ENCODE peak calls at places on chromosomes 13 and 19, in five cellular contexts. One of them, this sample, is unnamed.

GRCh38 chr13:29817604-29818378 is 32.6 kb downstream of the UBL3 start:
- DNase-seq in transverse colon: no peak
- DNase-seq in mammary epithelial cell: no peak
- DNase-seq in fibroblast of villous mesenchyme: no peak
- DNase-seq in heart left ventricle: no peak
- DNase-seq in this sample: no peak

GRCh38 chr13:80336335-80336734 is 4.6 kb downstream of the SPRY2 start:
- DNase-seq in transverse colon: no peak
- DNase-seq in mammary epithelial cell: peak
- DNase-seq in fibroblast of villous mesenchyme: peak
- DNase-seq in heart left ventricle: no peak
- DNase-seq in this sample: peak

GRCh38 chr13:47399599-47399998 is 502.7 kb upstream of the HTR2A start:
- DNase-seq in transverse colon: no peak
- DNase-seq in mammary epithelial cell: no peak
- DNase-seq in fibroblast of villous mesenchyme: no peak
- DNase-seq in heart left ventricle: no peak
- DNase-seq in this sample: no peak

GRCh38 chr13:28794370-28794769 is 25.8 kb upstream of the MTUS2 start:
- DNase-seq in transverse colon: no peak
- DNase-seq in mammary epithelial cell: no peak
- DNase-seq in fibroblast of villous mesenchyme: peak
- DNase-seq in heart left ventricle: no peak
- DNase-seq in this sample: no peak

GRCh38 chr13:46903748-46904147 is 6.9 kb upstream of the HTR2A start:
- DNase-seq in transverse colon: no peak
- DNase-seq in mammary epithelial cell: peak
- DNase-seq in fibroblast of villous mesenchyme: peak
- DNase-seq in heart left ventricle: no peak
- DNase-seq in this sample: peak

GRCh38 chr13:43074824-43075510 is 51.6 kb downstream of the DNAJC15 start:
- DNase-seq in transverse colon: no peak
- DNase-seq in mammary epithelial cell: no peak
- DNase-seq in fibroblast of villous mesenchyme: no peak
- DNase-seq in heart left ventricle: no peak
- DNase-seq in this sample: no peak

GRCh38 chr19:55647732-55648656 is at the start of gene CCDC106:
- DNase-seq in transverse colon: peak
- DNase-seq in mammary epithelial cell: peak
- DNase-seq in fibroblast of villous mesenchyme: peak
- DNase-seq in heart left ventricle: peak
- DNase-seq in this sample: peak

GRCh38 chr19:16104722-16105121 is 7.0 kb upstream of the RAB8A start:
- DNase-seq in transverse colon: no peak
- DNase-seq in mammary epithelial cell: no peak
- DNase-seq in fibroblast of villous mesenchyme: no peak
- DNase-seq in heart left ventricle: no peak
- DNase-seq in this sample: peak

GRCh38 chr19:10471909-10472308 is 31.2 kb downstream of the KEAP1 start:
- DNase-seq in transverse colon: no peak
- DNase-seq in mammary epithelial cell: peak
- DNase-seq in fibroblast of villous mesenchyme: peak
- DNase-seq in heart left ventricle: no peak
- DNase-seq in this sample: peak

GRCh38 chr13:40383922-40384321 is 282.5 kb downstream of the FOXO1 start:
- DNase-seq in transverse colon: no peak
- DNase-seq in mammary epithelial cell: no peak
- DNase-seq in fibroblast of villous mesenchyme: no peak
- DNase-seq in heart left ventricle: no peak
- DNase-seq in this sample: no peak

GRCh38 chr19:32258167-32258566 is 87.2 kb upstream of the ZNF507 start:
- DNase-seq in transverse colon: no peak
- DNase-seq in mammary epithelial cell: no peak
- DNase-seq in fibroblast of villous mesenchyme: no peak
- DNase-seq in heart left ventricle: no peak
- DNase-seq in this sample: no peak

GRCh38 chr19:38815059-38816001 is 2.6 kb upstream of the LGALS4 start:
- DNase-seq in transverse colon: peak
- DNase-seq in mammary epithelial cell: no peak
- DNase-seq in fibroblast of villous mesenchyme: no peak
- DNase-seq in heart left ventricle: no peak
- DNase-seq in this sample: no peak

GRCh38 chr19:23377276-23377675 is 18.0 kb downstream of the ZNF91 start:
- DNase-seq in transverse colon: no peak
- DNase-seq in mammary epithelial cell: no peak
- DNase-seq in fibroblast of villous mesenchyme: no peak
- DNase-seq in heart left ventricle: no peak
- DNase-seq in this sample: no peak

GRCh38 chr13:94858856-94859811 is 146.8 kb upstream of the SOX21 start:
- DNase-seq in transverse colon: peak
- DNase-seq in mammary epithelial cell: no peak
- DNase-seq in fibroblast of villous mesenchyme: peak
- DNase-seq in heart left ventricle: peak
- DNase-seq in this sample: peak

GRCh38 chr19:2722541-2723344 is 1.6 kb upstream of the DIRAS1 start:
- DNase-seq in transverse colon: peak
- DNase-seq in mammary epithelial cell: peak
- DNase-seq in fibroblast of villous mesenchyme: peak
- DNase-seq in heart left ventricle: peak
- DNase-seq in this sample: peak

GRCh38 chr19:49889687-49890348 is 6.9 kb downstream of the IL4I1 start:
- DNase-seq in transverse colon: peak
- DNase-seq in mammary epithelial cell: peak
- DNase-seq in fibroblast of villous mesenchyme: peak
- DNase-seq in heart left ventricle: peak
- DNase-seq in this sample: peak

GRCh38 chr13:42680748-42681147 is 100.6 kb upstream of the FAM216B start:
- DNase-seq in transverse colon: no peak
- DNase-seq in mammary epithelial cell: no peak
- DNase-seq in fibroblast of villous mesenchyme: no peak
- DNase-seq in heart left ventricle: no peak
- DNase-seq in this sample: no peak

GRCh38 chr13:106101201-106101600 is 434.3 kb downstream of the EFNB2 start:
- DNase-seq in transverse colon: no peak
- DNase-seq in mammary epithelial cell: no peak
- DNase-seq in fibroblast of villous mesenchyme: no peak
- DNase-seq in heart left ventricle: no peak
- DNase-seq in this sample: no peak

GRCh38 chr19:17240062-17240854 is 5.5 kb downstream of the NR2F6 start:
- DNase-seq in transverse colon: peak
- DNase-seq in mammary epithelial cell: no peak
- DNase-seq in fibroblast of villous mesenchyme: no peak
- DNase-seq in heart left ventricle: no peak
- DNase-seq in this sample: no peak

GRCh38 chr13:96792736-96793444 is 201.4 kb downstream of the OXGR1 start:
- DNase-seq in transverse colon: no peak
- DNase-seq in mammary epithelial cell: no peak
- DNase-seq in fibroblast of villous mesenchyme: no peak
- DNase-seq in heart left ventricle: no peak
- DNase-seq in this sample: peak

GRCh38 chr13:89150362-89150761 is 1479.2 kb downstream of the SLITRK5 start:
- DNase-seq in transverse colon: no peak
- DNase-seq in mammary epithelial cell: no peak
- DNase-seq in fibroblast of villous mesenchyme: peak
- DNase-seq in heart left ventricle: no peak
- DNase-seq in this sample: no peak

GRCh38 chr19:18271433-18271841 is 2.8 kb downstream of the IQCN start:
- DNase-seq in transverse colon: no peak
- DNase-seq in mammary epithelial cell: no peak
- DNase-seq in fibroblast of villous mesenchyme: no peak
- DNase-seq in heart left ventricle: no peak
- DNase-seq in this sample: no peak

GRCh38 chr19:18274303-18274775 is at the start of gene IQCN:
- DNase-seq in transverse colon: peak
- DNase-seq in mammary epithelial cell: no peak
- DNase-seq in fibroblast of villous mesenchyme: peak
- DNase-seq in heart left ventricle: no peak
- DNase-seq in this sample: no peak

GRCh38 chr19:18278521-18279265 is 2.7 kb downstream of the JUND start:
- DNase-seq in transverse colon: peak
- DNase-seq in mammary epithelial cell: no peak
- DNase-seq in fibroblast of villous mesenchyme: peak
- DNase-seq in heart left ventricle: no peak
- DNase-seq in this sample: no peak

GRCh38 chr19:18273566-18274302 is 518 bp downstream of the IQCN start:
- DNase-seq in transverse colon: no peak
- DNase-seq in mammary epithelial cell: no peak
- DNase-seq in fibroblast of villous mesenchyme: no peak
- DNase-seq in heart left ventricle: no peak
- DNase-seq in this sample: no peak

DNA sequence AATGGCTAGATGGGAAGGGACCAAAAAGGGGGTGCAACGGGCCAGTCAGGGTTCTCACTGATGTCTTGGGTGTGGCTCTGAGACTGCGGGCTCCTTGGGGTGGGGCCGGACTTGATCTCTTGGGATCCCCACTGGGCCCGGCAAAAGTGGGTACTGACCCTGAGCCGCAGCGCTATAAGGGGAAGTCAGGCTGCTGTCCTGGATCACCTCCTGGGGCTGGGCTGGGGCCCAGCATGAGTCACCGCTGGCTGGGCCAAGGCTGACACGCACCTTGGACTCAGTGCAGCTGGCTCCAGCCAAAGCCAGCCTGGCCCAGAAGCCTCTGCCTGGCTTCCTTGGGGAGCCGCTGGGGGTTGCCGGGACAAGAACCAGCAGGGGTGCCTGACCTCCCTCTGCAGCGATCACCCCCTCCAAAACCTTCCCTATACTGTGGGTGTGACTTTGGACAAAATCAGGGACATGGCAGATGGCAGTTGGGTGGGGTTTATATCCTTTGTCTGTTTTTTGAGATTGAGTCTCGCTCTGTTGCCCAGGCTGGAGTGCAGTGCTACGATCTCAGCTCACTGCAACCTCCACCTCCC is 614 bp upstream of the IQCN start:
- DNase-seq in transverse colon: peak
- DNase-seq in mammary epithelial cell: peak
- DNase-seq in fibroblast of villous mesenchyme: peak
- DNase-seq in heart left ventricle: peak
- DNase-seq in this sample: peak
- H3K4me3 ChIP-seq in transverse colon: no peak
- H3K4me3 ChIP-seq in mammary epithelial cell: no peak
- H3K4me3 ChIP-seq in fibroblast of villous mesenchyme: peak
- H3K4me3 ChIP-seq in heart left ventricle: no peak
- H3K4me3 ChIP-seq in this sample: no peak

GRCh38 chr19:13797058-13797440 is 1.8 kb downstream of the ZSWIM4 start:
- DNase-seq in transverse colon: no peak
- DNase-seq in mammary epithelial cell: no peak
- DNase-seq in fibroblast of villous mesenchyme: no peak
- DNase-seq in heart left ventricle: no peak
- DNase-seq in this sample: no peak

GRCh38 chr19:13795595-13796300 is 505 bp downstream of the ZSWIM4 start:
- DNase-seq in transverse colon: no peak
- DNase-seq in mammary epithelial cell: peak
- DNase-seq in fibroblast of villous mesenchyme: no peak
- DNase-seq in heart left ventricle: peak
- DNase-seq in this sample: no peak

GRCh38 chr19:13797870-13798269 is 2.6 kb downstream of the ZSWIM4 start:
- DNase-seq in transverse colon: no peak
- DNase-seq in mammary epithelial cell: peak
- DNase-seq in fibroblast of villous mesenchyme: peak
- DNase-seq in heart left ventricle: no peak
- DNase-seq in this sample: peak

GRCh38 chr19:13794752-13795589 is at the start of gene ZSWIM4:
- DNase-seq in transverse colon: peak
- DNase-seq in mammary epithelial cell: peak
- DNase-seq in fibroblast of villous mesenchyme: peak
- DNase-seq in heart left ventricle: peak
- DNase-seq in this sample: peak

GRCh38 chr19:13796301-13797057 is 1.2 kb downstream of the ZSWIM4 start:
- DNase-seq in transverse colon: peak
- DNase-seq in mammary epithelial cell: peak
- DNase-seq in fibroblast of villous mesenchyme: peak
- DNase-seq in heart left ventricle: peak
- DNase-seq in this sample: peak
- TF ChIP-seq CTCF in transverse colon: no peak
- TF ChIP-seq CTCF in mammary epithelial cell: no peak
- TF ChIP-seq CTCF in fibroblast of villous mesenchyme: peak
- TF ChIP-seq CTCF in heart left ventricle: no peak
- TF ChIP-seq CTCF in this sample: peak

DNA sequence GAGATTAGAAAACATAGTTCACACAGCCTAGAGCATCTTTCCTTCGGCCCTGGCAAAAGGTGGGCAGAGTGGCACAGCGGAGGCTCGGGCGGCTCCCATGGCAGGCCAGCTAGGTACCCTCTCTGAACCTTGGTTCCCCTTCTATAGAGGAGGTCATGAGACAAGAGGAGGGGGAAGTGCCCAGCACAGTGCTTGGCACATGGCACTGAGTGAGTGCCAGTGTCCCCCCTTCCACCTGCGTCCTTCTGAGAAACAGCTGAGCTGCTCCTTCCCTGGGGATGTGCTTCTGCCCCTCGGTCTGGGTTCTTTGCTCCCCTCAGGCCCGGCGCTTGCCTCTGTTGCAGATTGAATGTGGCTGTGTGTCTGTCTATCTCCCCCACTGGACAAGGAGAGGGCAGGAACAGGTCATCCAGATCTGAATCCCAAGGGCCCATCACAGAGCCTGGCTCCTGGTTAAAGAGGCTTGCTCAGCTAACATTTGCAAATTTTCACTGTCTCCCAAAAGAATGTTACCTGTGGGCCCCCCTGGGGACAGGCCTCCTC is 165.6 kb downstream of the USP12 start:
- DNase-seq in transverse colon: no peak
- DNase-seq in mammary epithelial cell: no peak
- DNase-seq in fibroblast of villous mesenchyme: no peak
- DNase-seq in heart left ventricle: no peak
- DNase-seq in this sample: no peak
- H3K4me3 ChIP-seq in transverse colon: no peak
- H3K4me3 ChIP-seq in mammary epithelial cell: no peak
- H3K4me3 ChIP-seq in fibroblast of villous mesenchyme: no peak
- H3K4me3 ChIP-seq in heart left ventricle: no peak
- H3K4me3 ChIP-seq in this sample: no peak

GRCh38 chr13:98450012-98450411 is 126.9 kb downstream of the STK24 start:
- DNase-seq in transverse colon: no peak
- DNase-seq in mammary epithelial cell: no peak
- DNase-seq in fibroblast of villous mesenchyme: peak
- DNase-seq in heart left ventricle: no peak
- DNase-seq in this sample: peak

GRCh38 chr13:98449273-98449672 is 127.6 kb downstream of the STK24 start:
- DNase-seq in transverse colon: no peak
- DNase-seq in mammary epithelial cell: no peak
- DNase-seq in fibroblast of villous mesenchyme: no peak
- DNase-seq in heart left ventricle: no peak
- DNase-seq in this sample: no peak

GRCh38 chr13:98447881-98448641 is 128.8 kb downstream of the STK24 start:
- DNase-seq in transverse colon: no peak
- DNase-seq in mammary epithelial cell: no peak
- DNase-seq in fibroblast of villous mesenchyme: peak
- DNase-seq in heart left ventricle: no peak
- DNase-seq in this sample: peak

GRCh38 chr13:98447130-98447529 is 129.8 kb downstream of the STK24 start:
- DNase-seq in transverse colon: no peak
- DNase-seq in mammary epithelial cell: no peak
- DNase-seq in fibroblast of villous mesenchyme: no peak
- DNase-seq in heart left ventricle: no peak
- DNase-seq in this sample: no peak

DNA sequence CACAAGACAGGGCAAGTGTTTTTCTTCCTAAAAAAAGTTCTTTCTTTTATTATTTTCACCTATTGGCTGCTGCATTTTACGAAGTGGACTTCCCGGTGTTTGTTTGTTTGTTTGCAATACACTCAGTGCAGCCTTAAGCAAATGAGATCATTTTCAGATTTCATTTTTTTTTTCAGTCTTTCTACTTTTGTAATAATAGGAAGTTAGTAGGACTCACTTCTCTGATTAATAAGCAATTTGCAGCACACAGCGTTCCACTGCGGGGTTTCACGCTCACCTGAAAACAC is 128.3 kb downstream of the STK24 start:
- DNase-seq in transverse colon: no peak
- DNase-seq in mammary epithelial cell: no peak
- DNase-seq in fibroblast of villous mesenchyme: no peak
- DNase-seq in heart left ventricle: no peak
- DNase-seq in this sample: no peak
- TF ChIP-seq CTCF in transverse colon: no peak
- TF ChIP-seq CTCF in mammary epithelial cell: no peak
- TF ChIP-seq CTCF in fibroblast of villous mesenchyme: no peak
- TF ChIP-seq CTCF in heart left ventricle: no peak
- TF ChIP-seq CTCF in this sample: no peak

This sample was measured in fibroblast of mammary gland.